ENCODE peak calls at places on chromosome 15, in four cellular contexts. W is K562, N is endothelial cell of umbilical vein, M is A549. P is an unnamed sample.

GRCh38 chr15:37090543-37091175 is 9.7 kb downstream of the MEIS2 start:
- DNase-seq in W (no peak), N (no peak), M (no peak), P (no peak)

GRCh38 chr15:61748529-61748928 is 311.7 kb downstream of the VPS13C start:
- DNase-seq in W (no peak), N (no peak), M (no peak), P (peak; percentile 79)

GRCh38 chr15:89377842-89378698 is 43.4 kb upstream of the POLG start:
- DNase-seq in W (no peak), N (no peak), M (no peak), P (peak; percentile 57)

GRCh38 chr15:64635486-64635815 is 139.9 kb downstream of the RBPMS2 start:
- DNase-seq in W (no peak), N (peak; percentile 68), M (no peak), P (peak; percentile 75)

GRCh38 chr15:58454950-58455401 is 23.2 kb downstream of the LIPC start:
- DNase-seq in W (no peak), N (peak; percentile 48), M (no peak), P (no peak)

GRCh38 chr15:58203537-58203936 is 65.4 kb downstream of the AQP9 start:
- DNase-seq in W (peak; percentile 69), N (peak; percentile 93), M (no peak), P (no peak)

GRCh38 chr15:97904196-97904572 is 56.3 kb upstream of the ARRDC4 start:
- DNase-seq in W (peak; percentile 71), N (peak; percentile 39), M (peak; percentile 61), P (peak; percentile 67)

GRCh38 chr15:72968531-72968922 is 83.7 kb upstream of the NEO1 start:
- DNase-seq in W (no peak), N (peak; percentile 6), M (no peak), P (no peak)

GRCh38 chr15:42270551-42270950 is 2.5 kb upstream of the GANC start:
- DNase-seq in W (no peak), N (no peak), M (no peak), P (peak; percentile 5)

GRCh38 chr15:76866008-76866407 is 39.1 kb downstream of the SCAPER start:
- DNase-seq in W (no peak), N (no peak), M (no peak), P (peak; percentile 2)

GRCh38 chr15:51883436-51883835 is 54.0 kb downstream of the TMOD3 start:
- DNase-seq in W (no peak), N (no peak), M (no peak), P (no peak)

GRCh38 chr15:76936671-76937070 is 5.1 kb downstream of the RCN2 start:
- DNase-seq in W (no peak), N (no peak), M (no peak), P (peak; percentile 30)

GRCh38 chr15:59222106-59222505 is 15.5 kb downstream of the LDHAL6B start:
- DNase-seq in W (no peak), N (no peak), M (no peak), P (peak; percentile 24)

GRCh38 chr15:43776718-43777292 is at the start of gene ELL3:
- DNase-seq in W (peak; percentile 44), N (no peak), M (peak; percentile 37), P (peak; percentile 81)

GRCh38 chr15:55998478-55998877 is 5.1 kb upstream of the NEDD4 start:
- DNase-seq in W (no peak), N (no peak), M (no peak), P (peak; percentile 67)

GRCh38 chr15:72034351-72034750 is 83.6 kb downstream of the MYO9A start:
- DNase-seq in W (no peak), N (no peak), M (no peak), P (no peak)

GRCh38 chr15:73802336-73803105 is 49.4 kb upstream of the INSYN1 start:
- DNase-seq in W (no peak), N (no peak), M (no peak), P (no peak)

GRCh38 chr15:45640610-45641009 is 5.8 kb downstream of the SQOR start:
- DNase-seq in W (no peak), N (peak; percentile 95), M (peak; percentile 44), P (peak; percentile 98)

GRCh38 chr15:46080018-46080417 is 445.2 kb downstream of the SQOR start:
- DNase-seq in W (no peak), N (no peak), M (no peak), P (no peak)

GRCh38 chr15:75313116-75313845 is 22.6 kb upstream of the COMMD4 start:
- DNase-seq in W (no peak), N (no peak), M (no peak), P (no peak)

GRCh38 chr15:58444658-58445332 is 13.0 kb downstream of the LIPC start:
- DNase-seq in W (no peak), N (peak; percentile 32), M (no peak), P (no peak)

GRCh38 chr15:96046620-96047240 is 283.8 kb upstream of the NR2F2 start:
- DNase-seq in W (no peak), N (no peak), M (no peak), P (no peak)

GRCh38 chr15:47582283-47582682 is 135.0 kb upstream of the SEMA6D start:
- DNase-seq in W (no peak), N (no peak), M (no peak), P (no peak)

GRCh38 chr15:67025719-67026118 is 39.7 kb upstream of the SMAD3 start:
- DNase-seq in W (no peak), N (peak; percentile 76), M (peak; percentile 34), P (peak; percentile 29)

GRCh38 chr15:40465939-40466338 is 4.8 kb upstream of the CHST14 start:
- DNase-seq in W (no peak), N (no peak), M (no peak), P (no peak)

DNA sequence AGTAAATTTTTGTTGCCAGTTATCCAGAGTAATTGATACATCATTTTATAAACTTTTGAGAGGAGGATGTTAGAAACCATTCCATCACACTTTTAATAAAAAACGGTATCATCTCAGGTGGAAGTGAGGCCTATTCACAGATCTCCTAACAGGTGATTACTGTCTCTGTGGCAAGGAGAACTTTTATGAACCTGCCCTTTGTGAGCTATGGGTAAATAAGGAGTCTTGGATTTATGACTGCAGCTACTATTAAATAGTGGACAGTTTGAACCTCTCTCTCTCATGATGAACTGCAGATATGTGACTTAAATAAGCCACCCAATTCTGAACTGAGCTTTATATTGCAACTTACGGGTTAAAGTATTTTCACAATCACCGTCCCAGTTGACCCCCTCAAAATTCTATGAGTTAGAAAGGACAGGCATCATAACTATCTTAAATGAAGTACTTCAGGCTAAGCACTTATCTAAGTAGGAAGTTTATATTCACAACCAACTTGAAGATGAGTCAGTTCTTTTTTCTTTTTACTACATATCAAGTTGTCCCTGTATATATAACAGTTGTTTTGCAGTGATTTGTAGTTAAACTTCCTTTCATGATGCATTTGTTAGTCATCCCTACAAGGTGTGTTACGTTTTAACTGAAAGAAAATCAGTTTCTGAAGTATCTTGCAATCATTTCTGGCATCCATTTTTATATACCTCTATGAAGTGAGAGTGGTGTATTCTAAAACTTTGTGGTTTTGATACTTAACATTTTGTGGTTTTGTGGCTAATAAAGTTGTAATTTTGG is 45.9 kb downstream of the ZFAND6 start:
- DNase-seq in W (no peak), N (peak; percentile 37), M (no peak), P (peak; percentile 86)
- H3K4me2 ChIP-seq in W (no peak overlapping the region), N (peak overlapping the region; percentile 20), M (peak overlapping the region; percentile 17), P (peak overlapping the region; percentile 89)

GRCh38 chr15:83871808-83872559 is 218.1 kb downstream of the ADAMTSL3 start:
- DNase-seq in W (peak; percentile 36), N (no peak), M (no peak), P (peak; percentile 74)
- H3K4me2 ChIP-seq in W (no peak overlapping the region), N (no peak overlapping the region), M (no peak overlapping the region), P (no peak overlapping the region)

DNA sequence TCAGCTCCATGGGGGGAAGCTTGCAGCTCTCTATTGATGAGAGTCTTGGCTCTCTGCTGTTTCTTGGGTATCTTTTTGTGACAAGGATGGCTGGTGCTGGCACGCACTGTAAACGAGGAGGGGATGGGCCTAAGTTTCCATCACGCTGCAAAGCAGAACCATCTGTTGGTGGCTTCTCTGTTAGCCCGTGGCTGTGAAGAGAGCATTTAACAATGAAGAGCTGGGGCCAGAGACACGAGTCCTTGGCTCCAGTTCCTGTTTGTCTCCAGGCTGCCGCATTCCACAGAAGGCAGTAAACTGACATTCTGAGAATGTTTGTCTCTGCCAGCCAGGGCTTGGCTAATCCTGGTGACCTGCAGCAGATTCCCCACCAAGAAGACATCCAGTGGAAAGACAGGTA is 130.7 kb downstream of the ASB7 start:
- DNase-seq in W (no peak), N (no peak), M (no peak), P (peak; percentile 39)
- H3K4me2 ChIP-seq in W (no peak overlapping the region), N (no peak overlapping the region), M (peak overlapping the region; percentile 32), P (peak overlapping the region; percentile 28)

GRCh38 chr15:90654233-90655124 is 62.7 kb upstream of the BLM start:
- DNase-seq in W (no peak), N (peak; percentile 21), M (no peak), P (no peak)

GRCh38 chr15:90647326-90647725 is 69.8 kb upstream of the BLM start:
- DNase-seq in W (peak; percentile 24), N (no peak), M (no peak), P (no peak)

GRCh38 chr15:90650117-90650955 is 66.8 kb upstream of the BLM start:
- DNase-seq in W (peak; percentile 49), N (peak; percentile 90), M (no peak), P (no peak)

GRCh38 chr15:90648137-90649070 is 68.7 kb upstream of the BLM start:
- DNase-seq in W (peak; percentile 81), N (peak; percentile 88), M (peak; percentile 78), P (peak; percentile 64)

DNA sequence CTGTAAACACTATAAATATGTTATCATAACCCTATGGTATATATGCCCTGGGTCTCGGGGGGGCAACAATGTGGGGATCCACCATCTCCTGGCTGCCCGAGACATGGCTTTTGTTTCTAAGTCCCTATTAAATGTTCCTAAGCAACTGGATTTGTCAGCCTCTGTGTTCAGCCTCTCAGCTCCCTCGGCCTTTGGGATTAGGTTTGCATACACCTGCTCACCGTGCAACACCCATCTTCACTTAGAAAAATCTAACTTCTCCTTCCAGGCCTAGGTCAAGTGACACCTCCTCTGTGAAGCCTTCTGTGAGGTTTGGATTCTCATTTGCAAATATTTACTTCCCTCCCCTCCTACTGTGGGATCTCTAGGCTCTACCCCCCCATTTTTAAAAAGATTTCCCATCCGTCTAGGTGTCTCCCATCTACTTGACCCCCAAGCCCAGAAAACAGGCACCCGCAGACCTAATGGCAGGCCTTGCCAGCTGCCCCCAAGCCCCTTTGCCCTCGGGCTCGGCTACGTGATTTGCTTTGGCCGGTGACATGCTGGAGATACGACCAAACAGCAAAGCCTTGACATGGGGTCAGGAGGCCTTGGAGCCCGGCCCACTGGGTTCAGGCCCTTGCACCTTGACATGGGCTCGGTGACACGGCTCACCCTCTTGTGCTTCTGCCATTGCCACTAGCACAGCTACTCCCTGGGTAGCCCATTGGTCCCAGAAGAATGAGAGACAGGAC is 66.0 kb upstream of the BLM start:
- DNase-seq in W (peak; percentile 26), N (no peak), M (no peak), P (no peak)
- H3K4me2 ChIP-seq in W (peak overlapping the region; percentile 66), N (peak overlapping the region; percentile 29), M (no peak overlapping the region), P (no peak overlapping the region)

DNA sequence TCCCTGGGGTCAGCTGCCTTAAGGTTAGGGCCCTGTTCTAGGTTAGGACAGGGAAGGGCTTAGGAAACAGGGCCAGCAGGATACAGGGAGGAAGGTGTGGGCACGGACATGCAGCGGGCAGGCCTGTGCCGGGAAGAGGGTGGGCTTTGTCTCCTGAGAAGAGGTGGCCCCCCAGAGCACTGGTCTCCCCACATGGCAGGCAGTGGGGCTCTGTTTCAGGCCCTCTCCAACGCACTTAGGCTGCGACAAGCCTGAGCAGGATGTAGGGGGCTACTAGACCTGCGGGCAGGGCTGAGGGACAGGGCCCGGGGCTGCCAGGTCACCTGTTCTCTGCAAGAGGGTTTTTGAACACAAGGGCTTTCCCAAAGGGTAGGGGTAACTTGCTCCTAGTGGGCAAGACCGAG is 33.5 kb downstream of the KLF13 start:
- DNase-seq in W (no peak), N (no peak), M (no peak), P (no peak)
- H3K4me2 ChIP-seq in W (no peak overlapping the region), N (no peak overlapping the region), M (no peak overlapping the region), P (no peak overlapping the region)

P was measured in mammary epithelial cell.